ENCODE peak calls at places on chromosomes 2 and 18, in seven cellular contexts. One of them, this sample, is unnamed.
A peak's percentile ranks its signal among the peaks of the same experiment; 100 is the strongest.

GRCh38 chr18:80200932-80201672 is 46.2 kb downstream of the PARD6G start:
- DNase-seq in putamen: no peak
- DNase-seq in amniotic epithelial cell: no peak
- DNase-seq in bronchial epithelial cell: no peak
- DNase-seq in hippocampal formation: peak; percentile 20
- DNase-seq in uterus: no peak
- DNase-seq in mesendoderm: no peak
- DNase-seq in this sample: no peak

GRCh38 chr18:10377956-10378355 is 76.5 kb upstream of the APCDD1 start:
- DNase-seq in uterus: no peak
- DNase-seq in mesendoderm: no peak
- DNase-seq in bronchial epithelial cell: no peak
- DNase-seq in amniotic epithelial cell: no peak
- DNase-seq in hippocampal formation: no peak
- DNase-seq in putamen: no peak
- DNase-seq in this sample: no peak

GRCh38 chr2:10654069-10654468 is 35.7 kb downstream of the NOL10 start:
- DNase-seq in bronchial epithelial cell: peak; percentile 98
- DNase-seq in uterus: no peak
- DNase-seq in hippocampal formation: no peak
- DNase-seq in putamen: peak; percentile 72
- DNase-seq in amniotic epithelial cell: peak; percentile 50
- DNase-seq in mesendoderm: no peak
- DNase-seq in this sample: no peak

GRCh38 chr2:13550285-13550684 is 833.5 kb downstream of the TRIB2 start:
- DNase-seq in mesendoderm: no peak
- DNase-seq in putamen: no peak
- DNase-seq in amniotic epithelial cell: no peak
- DNase-seq in hippocampal formation: no peak
- DNase-seq in bronchial epithelial cell: no peak
- DNase-seq in uterus: no peak
- DNase-seq in this sample: no peak

GRCh38 chr2:222701233-222701632 is 29.8 kb downstream of the MOGAT1 start:
- DNase-seq in mesendoderm: no peak
- DNase-seq in uterus: no peak
- DNase-seq in amniotic epithelial cell: no peak
- DNase-seq in hippocampal formation: no peak
- DNase-seq in bronchial epithelial cell: no peak
- DNase-seq in putamen: no peak
- DNase-seq in this sample: no peak

GRCh38 chr2:157628282-157628531 is 457 bp downstream of the ACVR1C start:
- DNase-seq in uterus: no peak
- DNase-seq in amniotic epithelial cell: no peak
- DNase-seq in hippocampal formation: no peak
- DNase-seq in bronchial epithelial cell: no peak
- DNase-seq in mesendoderm: no peak
- DNase-seq in putamen: no peak
- DNase-seq in this sample: no peak

GRCh38 chr2:64201086-64201627 is 56.9 kb upstream of the PELI1 start:
- DNase-seq in mesendoderm: no peak
- DNase-seq in uterus: no peak
- DNase-seq in amniotic epithelial cell: no peak
- DNase-seq in putamen: no peak
- DNase-seq in bronchial epithelial cell: no peak
- DNase-seq in hippocampal formation: no peak
- DNase-seq in this sample: no peak

GRCh38 chr2:25851740-25852503 is 26.4 kb downstream of the ASXL2 start:
- DNase-seq in amniotic epithelial cell: peak; percentile 91
- DNase-seq in uterus: no peak
- DNase-seq in bronchial epithelial cell: peak; percentile 84
- DNase-seq in hippocampal formation: peak; percentile 2
- DNase-seq in putamen: peak; percentile 40
- DNase-seq in mesendoderm: peak; percentile 69
- DNase-seq in this sample: no peak

GRCh38 chr2:216774180-216774579 is 78.8 kb upstream of the IGFBP5 start:
- DNase-seq in bronchial epithelial cell: no peak
- DNase-seq in putamen: no peak
- DNase-seq in hippocampal formation: no peak
- DNase-seq in mesendoderm: no peak
- DNase-seq in amniotic epithelial cell: no peak
- DNase-seq in uterus: no peak
- DNase-seq in this sample: no peak

GRCh38 chr2:153967248-153967973 is 95.7 kb downstream of the GALNT13 start:
- DNase-seq in bronchial epithelial cell: no peak
- DNase-seq in putamen: no peak
- DNase-seq in amniotic epithelial cell: no peak
- DNase-seq in hippocampal formation: no peak
- DNase-seq in uterus: no peak
- DNase-seq in mesendoderm: peak; percentile 47
- DNase-seq in this sample: no peak

GRCh38 chr2:121596221-121597080 is 52.8 kb downstream of the CLASP1 start:
- DNase-seq in hippocampal formation: no peak
- DNase-seq in bronchial epithelial cell: peak; percentile 56
- DNase-seq in amniotic epithelial cell: peak; percentile 67
- DNase-seq in putamen: peak; percentile 32
- DNase-seq in uterus: no peak
- DNase-seq in mesendoderm: peak; percentile 75
- DNase-seq in this sample: no peak

GRCh38 chr2:119216994-119217393 is 6.6 kb upstream of the STEAP3 start:
- DNase-seq in hippocampal formation: no peak
- DNase-seq in uterus: no peak
- DNase-seq in bronchial epithelial cell: no peak
- DNase-seq in mesendoderm: no peak
- DNase-seq in amniotic epithelial cell: no peak
- DNase-seq in putamen: no peak
- DNase-seq in this sample: peak; percentile 69

GRCh38 chr2:120709608-120710041 is 26.0 kb upstream of the GLI2 start:
- DNase-seq in bronchial epithelial cell: no peak
- DNase-seq in mesendoderm: peak; percentile 82
- DNase-seq in hippocampal formation: no peak
- DNase-seq in uterus: no peak
- DNase-seq in amniotic epithelial cell: no peak
- DNase-seq in putamen: no peak
- DNase-seq in this sample: no peak

This sample was measured in pancreas.